ENCODE peak calls at places on chromosomes 4 and X, in six cellular contexts. V is astrocyte of the spinal cord, G is H9, Q is HFFc6, M is cardiac muscle cell, A is psoas muscle. W is an unnamed sample.

GRCh38 chrX:34893741-34894140 is 48.9 kb upstream of the FAM47B start:
- DNase-seq in V (no peak), G (no peak), A (no peak), M (peak; percentile 25), Q (no peak), W (no peak)

GRCh38 chr4:56786955-56787354 is 34.5 kb downstream of the SPINK2 start:
- DNase-seq in Q (peak; percentile 43), M (no peak), V (peak; percentile 79), G (no peak), A (peak; percentile 27), W (no peak)

GRCh38 chr4:54390670-54391069 is 161.6 kb downstream of the PDGFRA start:
- DNase-seq in A (no peak), Q (no peak), V (no peak), G (no peak), M (no peak), W (no peak)

GRCh38 chr4:111632752-111633151 is 512.5 kb upstream of the FAM241A start:
- DNase-seq in V (no peak), M (no peak), G (no peak), A (no peak), Q (peak; percentile 54), W (no peak)

GRCh38 chrX:123648028-123648810 is 84.6 kb downstream of the THOC2 start:
- DNase-seq in A (no peak), V (peak; percentile 78), Q (no peak), M (peak; percentile 70), G (peak; percentile 81), W (no peak)

GRCh38 chr4:156962551-156962974 is 9.0 kb downstream of the PDGFC start:
- DNase-seq in Q (peak; percentile 93), M (no peak), G (no peak), A (no peak), V (peak; percentile 75), W (no peak)

GRCh38 chr4:158667651-158668198 is 4.0 kb downstream of the C4orf46 start:
- DNase-seq in A (no peak), V (no peak), Q (no peak), M (peak; percentile 22), G (no peak), W (peak; percentile 28)

GRCh38 chrX:11380187-11380586 is 87.0 kb downstream of the AMELX start:
- DNase-seq in Q (no peak), M (no peak), A (no peak), G (no peak), V (peak; percentile 9), W (no peak)

DNA sequence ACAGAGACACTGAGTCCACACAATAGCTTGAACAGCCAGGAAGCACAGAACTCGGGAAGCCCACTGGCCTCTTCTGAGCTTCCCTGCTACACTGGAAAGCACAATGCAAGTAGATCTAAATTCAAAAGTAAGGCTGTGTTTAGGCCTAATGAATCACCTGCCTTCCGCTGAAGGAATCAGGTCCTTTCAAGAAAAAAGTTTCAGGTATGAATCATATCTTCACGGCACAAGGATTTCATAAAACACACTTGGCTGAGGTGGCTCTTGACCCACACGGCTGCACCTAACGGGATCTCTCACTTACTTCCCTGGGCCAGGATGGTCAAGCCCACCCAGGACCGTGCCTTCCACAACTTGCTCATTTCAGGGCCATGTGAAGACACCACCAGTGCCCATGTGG is 59.3 kb downstream of the IRF2 start:
- DNase-seq in M (no peak), A (no peak), G (no peak), Q (no peak), V (no peak), W (no peak)
- TF ChIP-seq CTCF in M (no peak), A (no peak), G (no peak), Q (no peak), V (no peak), W (no peak)

DNA sequence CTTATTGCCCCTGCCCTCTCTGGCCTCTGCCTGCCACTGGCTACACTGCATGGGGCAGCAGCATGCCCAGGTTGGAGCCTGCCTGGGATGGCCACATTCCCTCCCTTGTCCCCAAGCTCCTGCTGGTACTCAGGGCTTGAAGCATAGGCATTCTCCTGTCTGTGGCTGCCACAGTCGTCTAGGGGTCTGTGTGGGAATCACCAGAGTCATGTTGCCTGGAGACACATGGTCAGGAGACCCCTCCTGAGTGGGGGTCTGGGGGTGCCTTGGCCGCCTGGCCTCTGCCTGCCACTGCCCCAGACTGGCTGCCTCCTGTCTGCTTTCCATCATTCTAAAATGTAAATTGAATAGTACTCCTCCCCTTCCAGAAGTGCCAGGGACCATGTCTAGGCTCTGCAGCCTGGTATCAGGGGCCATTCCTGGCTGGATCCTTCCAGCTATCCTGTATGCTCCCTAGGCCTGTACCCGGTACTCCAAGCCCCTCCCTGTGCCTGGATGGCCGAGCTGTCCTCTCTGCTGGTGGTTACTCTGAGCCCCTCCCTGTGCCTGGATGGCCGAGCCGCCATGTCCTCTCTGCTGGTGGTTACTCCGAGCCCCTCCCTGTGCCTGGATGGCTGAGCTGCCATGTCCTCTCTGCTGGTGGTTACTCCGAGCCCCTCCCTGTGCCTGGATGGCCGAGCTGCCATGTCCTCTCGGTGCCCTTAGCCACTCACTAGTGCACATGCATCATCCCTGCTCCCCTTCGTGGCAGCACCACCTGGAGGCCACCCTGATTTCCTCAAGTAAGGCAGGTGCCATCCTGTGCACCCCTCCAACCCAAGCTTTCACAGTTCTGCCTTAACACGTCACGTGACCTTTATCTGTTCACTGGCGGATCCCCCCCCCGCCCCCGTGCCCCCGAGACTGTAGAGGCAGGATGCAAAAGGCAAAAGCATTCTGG is 5.5 kb upstream of the NKX1-1 start:
- DNase-seq in V (no peak), M (no peak), G (peak; percentile 37), A (no peak), Q (no peak), W (peak; percentile 51)
- TF ChIP-seq CTCF in V (no peak), M (no peak), G (peak; percentile 32), A (no peak), Q (peak; percentile 26), W (no peak)

GRCh38 chr4:154559141-154559841 is 3.5 kb upstream of the FGB start:
- DNase-seq in Q (peak; percentile 53), V (peak; percentile 63), G (peak; percentile 46), A (no peak), M (peak; percentile 49), W (peak; percentile 25)
- TF ChIP-seq CTCF in Q (peak; percentile 80), V (peak; percentile 63), G (peak; percentile 82), A (peak; percentile 26), M (peak; percentile 60), W (peak; percentile 64)

GRCh38 chr4:2963185-2964076 is at the start of the genes GRK4 and NOP14:
- DNase-seq in Q (peak; percentile 97), M (peak; percentile 99), A (peak; percentile 98), V (peak; percentile 99), G (peak; percentile 98), W (peak; percentile 99)
- TF ChIP-seq CTCF in Q (peak; percentile 64), M (peak; percentile 37), A (peak; percentile 43), V (peak; percentile 19), G (no peak), W (no peak)